ENCODE peak calls at places on chromosomes 11 and 22, in ten cellular contexts. D, P, B, U, J, A, M, G, Q and N are unnamed samples.

GRCh38 chr11:34358666-34359547 is 1.1 kb upstream of the ABTB2 start:
- DNase-seq in D (peak), P (peak), B (peak), U (peak), J (peak), A (peak), M (peak), G (no peak), Q (peak), N (peak)

GRCh38 chr22:19178659-19179471 is at the start of gene SLC25A1:
- DNase-seq in D (peak), P (peak), B (peak), U (peak), J (peak), A (peak), M (peak), G (peak), Q (peak), N (peak)

GRCh38 chr22:49370841-49371301 is 456.8 kb downstream of the BRD1 start:
- DNase-seq in D (peak), P (no peak), B (no peak), U (no peak), J (no peak), A (no peak), M (no peak), G (no peak), Q (no peak), N (peak)

GRCh38 chr11:9613830-9614762 is 40.6 kb downstream of the WEE1 start:
- DNase-seq in D (peak), P (peak), B (peak), U (peak), J (peak), A (peak), M (peak), G (no peak), Q (peak), N (peak)

GRCh38 chr11:114197799-114198500 is 98.2 kb upstream of the NNMT start:
- DNase-seq in D (peak), P (peak), B (no peak), U (no peak), J (no peak), A (peak), M (no peak), G (no peak), Q (no peak), N (no peak)

GRCh38 chr11:105051559-105051958 is 6.4 kb upstream of the CARD16 start:
- DNase-seq in D (no peak), P (no peak), B (peak), U (no peak), J (no peak), A (no peak), M (no peak), G (no peak), Q (no peak), N (no peak)

GRCh38 chr22:45224988-45225731 is 15.5 kb downstream of the KIAA0930 start:
- DNase-seq in D (no peak), P (no peak), B (no peak), U (no peak), J (no peak), A (no peak), M (no peak), G (no peak), Q (no peak), N (no peak)

GRCh38 chr11:95088946-95089619 is 563 bp upstream of the ENDOD1 start:
- DNase-seq in D (peak), P (no peak), B (no peak), U (no peak), J (peak), A (no peak), M (no peak), G (no peak), Q (no peak), N (peak)

GRCh38 chr22:46500201-46500600 is 37.2 kb downstream of the CELSR1 start:
- DNase-seq in D (no peak), P (no peak), B (no peak), U (no peak), J (no peak), A (no peak), M (no peak), G (peak), Q (no peak), N (no peak)

GRCh38 chr11:119091966-119092879 is 7.5 kb downstream of the HMBS start:
- DNase-seq in D (no peak), P (peak), B (no peak), U (no peak), J (no peak), A (no peak), M (no peak), G (no peak), Q (no peak), N (no peak)

GRCh38 chr22:39935622-39936021 is 24.6 kb upstream of the TMA7B start:
- DNase-seq in D (no peak), P (no peak), B (no peak), U (no peak), J (no peak), A (no peak), M (no peak), G (no peak), Q (no peak), N (no peak)

GRCh38 chr22:39932918-39933649 is 27.1 kb upstream of the TMA7B start:
- DNase-seq in D (peak), P (peak), B (peak), U (no peak), J (peak), A (no peak), M (no peak), G (peak), Q (no peak), N (no peak)

GRCh38 chr22:39933741-39934140 is 26.5 kb upstream of the TMA7B start:
- DNase-seq in D (no peak), P (no peak), B (no peak), U (no peak), J (no peak), A (no peak), M (no peak), G (no peak), Q (no peak), N (no peak)

GRCh38 chr22:39936523-39937145 is 23.6 kb upstream of the TMA7B start:
- DNase-seq in D (no peak), P (no peak), B (no peak), U (no peak), J (no peak), A (no peak), M (no peak), G (no peak), Q (no peak), N (no peak)

GRCh38 chr22:39935116-39935515 is 25.1 kb upstream of the TMA7B start:
- DNase-seq in D (no peak), P (no peak), B (no peak), U (no peak), J (no peak), A (no peak), M (no peak), G (no peak), Q (no peak), N (no peak)
- H3K4me3 ChIP-seq in D (no peak), P (no peak), B (no peak), U (no peak), J (no peak), A (no peak), M (no peak), G (no peak), Q (no peak), N (no peak)

DNA sequence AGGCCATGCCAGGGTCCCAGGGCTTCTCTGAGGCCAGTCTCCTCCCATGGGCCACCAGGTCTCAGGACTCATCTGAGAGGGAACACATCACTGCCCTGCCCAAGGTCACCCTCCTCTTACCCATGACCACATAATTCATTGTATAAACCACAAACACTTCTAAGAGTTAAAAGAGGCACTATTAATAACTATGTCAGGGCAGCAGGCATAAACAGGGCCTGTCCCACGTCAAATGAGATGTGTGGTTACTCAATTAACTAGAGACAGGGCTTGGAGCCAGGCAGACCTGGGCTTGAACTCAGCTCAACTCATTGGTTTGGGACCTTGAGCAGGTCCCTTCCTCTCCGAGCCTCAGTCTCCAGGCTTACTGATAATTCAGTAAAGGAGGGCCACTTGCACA is 33.1 kb downstream of the ARAP1 start:
- DNase-seq in D (no peak), P (peak), B (no peak), U (no peak), J (no peak), A (no peak), M (no peak), G (no peak), Q (no peak), N (no peak)
- H3K27ac ChIP-seq in D (peak), P (peak), B (no peak), U (peak), J (no peak), A (peak), M (peak), G (no peak), Q (no peak), N (no peak)

GRCh38 chr11:3952715-3953114 is 97.3 kb downstream of the STIM1 start:
- DNase-seq in D (no peak), P (no peak), B (no peak), U (no peak), J (no peak), A (no peak), M (no peak), G (no peak), Q (no peak), N (no peak)

GRCh38 chr11:3954448-3955298 is 99.2 kb downstream of the STIM1 start:
- DNase-seq in D (no peak), P (no peak), B (no peak), U (no peak), J (no peak), A (no peak), M (no peak), G (no peak), Q (no peak), N (no peak)

GRCh38 chr11:3949132-3949531 is 93.7 kb downstream of the STIM1 start:
- DNase-seq in D (no peak), P (no peak), B (no peak), U (no peak), J (no peak), A (no peak), M (no peak), G (no peak), Q (no peak), N (no peak)

GRCh38 chr11:3953327-3953726 is 97.9 kb downstream of the STIM1 start:
- DNase-seq in D (no peak), P (no peak), B (no peak), U (no peak), J (no peak), A (no peak), M (no peak), G (no peak), Q (no peak), N (no peak)

DNA sequence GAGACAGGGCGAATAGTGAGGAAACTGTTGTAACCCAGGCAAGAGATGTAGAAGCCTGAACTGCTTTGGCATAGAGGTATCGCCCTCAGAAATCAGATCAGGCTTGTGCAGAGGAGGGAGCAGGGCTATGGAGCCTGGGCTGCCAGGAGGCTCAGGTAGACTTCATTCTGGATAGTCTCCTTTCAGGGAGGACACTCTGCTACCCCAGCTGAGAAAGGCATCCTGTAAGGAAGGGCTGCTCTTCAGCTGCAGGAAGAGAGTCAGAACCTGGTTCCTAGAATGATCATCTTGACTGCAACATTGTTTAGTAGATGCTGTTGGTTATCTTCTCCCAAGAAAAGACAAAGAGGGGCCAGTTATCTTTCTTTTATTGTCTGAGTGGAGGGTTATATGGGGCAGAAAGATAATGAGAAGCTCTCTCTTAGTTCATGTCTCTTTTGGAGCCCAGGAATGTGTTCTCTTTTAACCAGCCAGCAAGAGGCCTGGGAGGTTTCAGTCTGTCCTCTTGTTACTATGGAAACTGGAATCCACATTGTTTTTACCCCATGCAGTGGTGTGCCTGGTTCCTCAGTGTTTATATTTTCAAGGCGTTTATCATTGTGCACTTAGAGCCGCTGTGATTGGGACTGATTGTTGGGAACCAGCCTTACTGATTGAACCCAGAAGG is 95.7 kb downstream of the STIM1 start:
- DNase-seq in D (no peak), P (no peak), B (peak), U (no peak), J (peak), A (no peak), M (no peak), G (no peak), Q (no peak), N (no peak)
- TF ChIP-seq EP300 in D (no peak), P (no peak), B (no peak), U (no peak), J (no peak), A (no peak), M (no peak), G (no peak), Q (no peak), N (no peak)

GRCh38 chr11:112398798-112399197 is 138.1 kb upstream of the PLET1 start:
- DNase-seq in D (no peak), P (no peak), B (no peak), U (no peak), J (no peak), A (no peak), M (no peak), G (no peak), Q (no peak), N (no peak)

GRCh38 chr11:112396092-112396491 is 135.4 kb upstream of the PLET1 start:
- DNase-seq in D (no peak), P (no peak), B (no peak), U (no peak), J (no peak), A (no peak), M (no peak), G (no peak), Q (no peak), N (no peak)

GRCh38 chr11:112392860-112393259 is 132.2 kb upstream of the PLET1 start:
- DNase-seq in D (no peak), P (no peak), B (no peak), U (no peak), J (no peak), A (no peak), M (no peak), G (no peak), Q (no peak), N (no peak)

GRCh38 chr11:112391086-112391485 is 130.4 kb upstream of the PLET1 start:
- DNase-seq in D (no peak), P (no peak), B (no peak), U (peak), J (no peak), A (no peak), M (no peak), G (no peak), Q (no peak), N (no peak)

DNA sequence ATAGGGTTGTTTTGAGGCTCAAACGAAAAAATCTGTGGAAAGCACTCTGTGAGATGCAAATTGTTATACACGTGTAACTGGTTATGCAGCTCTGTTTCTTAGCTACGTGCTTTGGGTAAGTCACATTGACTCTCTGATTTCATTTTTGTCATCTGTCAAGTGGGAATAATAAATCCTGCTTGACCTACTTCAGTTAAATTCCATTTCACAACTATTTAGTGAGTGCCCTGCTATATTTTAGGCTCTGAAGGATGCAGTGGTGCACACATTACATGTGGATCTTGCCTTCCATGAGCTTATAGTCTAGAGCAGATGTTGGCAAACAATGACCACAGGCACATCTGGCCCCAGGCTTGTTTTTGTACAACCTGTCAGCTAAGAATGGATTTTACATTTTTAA is 133.6 kb upstream of the PLET1 start:
- DNase-seq in D (no peak), P (no peak), B (no peak), U (peak), J (no peak), A (no peak), M (no peak), G (no peak), Q (no peak), N (no peak)
- H3K4me3 ChIP-seq in D (no peak), P (no peak), B (no peak), U (no peak), J (no peak), A (no peak), M (no peak), G (no peak), Q (no peak), N (no peak)

DNA sequence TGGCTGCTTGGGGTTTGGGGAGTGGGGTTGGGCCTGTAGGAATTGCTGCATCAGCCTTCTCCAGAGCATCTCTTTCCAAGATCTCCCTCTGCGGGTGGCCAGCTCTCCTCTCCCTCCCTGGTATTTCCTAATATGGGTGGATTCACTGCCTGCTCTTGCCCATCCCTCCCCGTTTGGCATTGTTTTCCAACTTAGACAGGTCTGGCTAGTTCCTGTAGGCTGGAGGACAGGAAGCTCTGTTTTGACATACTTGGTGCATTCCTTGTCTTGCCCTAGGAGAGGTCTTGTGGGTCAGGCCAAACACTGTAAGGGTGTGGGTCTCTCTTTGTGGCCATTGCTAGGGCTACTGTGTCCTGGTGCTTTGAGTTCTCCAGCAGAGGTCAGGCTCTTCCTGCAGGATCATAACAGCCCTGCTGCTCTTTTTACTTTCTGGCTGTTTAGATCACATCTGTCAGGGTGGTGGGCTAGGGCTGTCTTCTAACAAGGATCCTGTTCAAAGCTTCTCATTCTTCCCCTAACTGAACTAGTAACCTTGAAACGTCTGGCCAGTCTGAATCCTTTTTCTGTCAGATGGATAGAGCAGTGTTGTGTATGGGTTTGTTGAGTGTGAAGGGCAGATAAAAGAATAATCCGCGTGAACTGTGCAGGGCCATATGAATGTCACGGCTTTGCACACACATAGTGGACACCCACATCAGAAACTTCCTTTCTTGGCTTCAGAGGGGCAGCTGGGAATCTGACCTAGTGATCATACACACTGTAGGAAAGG is 18.3 kb upstream of the MICALL1 start:
- DNase-seq in D (no peak), P (no peak), B (no peak), U (no peak), J (peak), A (peak), M (no peak), G (no peak), Q (no peak), N (no peak)
- H3K27ac ChIP-seq in D (peak), P (peak), B (no peak), U (peak), J (no peak), A (peak), M (peak), G (peak), Q (peak), N (peak)

GRCh38 chr11:122755409-122755808 is 82.9 kb upstream of the CRTAM start:
- DNase-seq in D (no peak), P (no peak), B (no peak), U (no peak), J (no peak), A (no peak), M (no peak), G (no peak), Q (peak), N (no peak)

GRCh38 chr11:122754028-122754427 is 84.3 kb upstream of the CRTAM start:
- DNase-seq in D (no peak), P (no peak), B (no peak), U (no peak), J (no peak), A (no peak), M (no peak), G (no peak), Q (no peak), N (no peak)

GRCh38 chr11:122756417-122756816 is 81.9 kb upstream of the CRTAM start:
- DNase-seq in D (peak), P (peak), B (no peak), U (no peak), J (no peak), A (no peak), M (peak), G (no peak), Q (no peak), N (no peak)

GRCh38 chr11:122755941-122756340 is 82.4 kb upstream of the CRTAM start:
- DNase-seq in D (no peak), P (no peak), B (no peak), U (no peak), J (no peak), A (no peak), M (no peak), G (no peak), Q (no peak), N (no peak)

DNA sequence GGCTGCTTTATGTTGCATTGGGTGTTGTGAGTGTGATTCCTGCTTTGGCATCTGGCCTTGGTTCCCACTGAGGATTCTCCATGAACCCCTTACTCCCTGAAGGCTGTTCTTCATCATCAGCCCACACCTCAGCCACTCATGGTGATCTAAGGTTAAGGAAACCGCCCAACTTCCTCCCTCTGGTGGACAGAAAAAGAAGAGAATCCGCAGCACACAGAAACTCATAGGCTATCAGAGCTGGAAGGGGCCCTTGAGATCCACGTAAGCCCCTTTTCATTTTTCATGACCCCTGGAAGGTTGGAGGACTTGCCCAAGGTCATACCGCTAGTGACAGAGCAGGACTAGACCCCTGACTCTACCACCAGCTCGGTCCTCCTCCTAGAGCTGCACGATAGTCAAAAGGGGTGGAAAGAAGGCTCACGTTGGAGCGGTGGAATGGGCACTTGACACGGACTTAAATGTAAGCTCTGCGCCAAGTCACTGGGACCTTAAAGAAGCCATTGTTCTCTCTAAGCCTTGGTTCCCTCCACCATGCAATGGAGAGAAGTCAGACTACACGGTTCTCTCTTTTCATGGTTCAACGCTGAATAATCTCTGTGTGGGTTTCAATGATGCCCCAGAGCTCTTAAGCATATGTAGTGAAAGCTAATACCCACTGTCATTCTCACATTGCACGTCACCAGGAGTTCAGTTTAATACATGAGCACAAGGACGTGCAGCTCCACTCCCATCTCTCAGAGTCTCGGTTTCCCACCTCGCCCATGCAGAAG is 83.6 kb upstream of the CRTAM start:
- DNase-seq in D (no peak), P (no peak), B (peak), U (no peak), J (no peak), A (no peak), M (no peak), G (peak), Q (no peak), N (no peak)
- TF ChIP-seq EP300 in D (no peak), P (no peak), B (no peak), U (no peak), J (no peak), A (no peak), M (no peak), G (no peak), Q (no peak), N (no peak)

GRCh38 chr11:120326228-120326627 is 1.1 kb downstream of the TLCD5 start:
- DNase-seq in D (no peak), P (no peak), B (peak), U (no peak), J (peak), A (no peak), M (no peak), G (no peak), Q (no peak), N (no peak)
- H3K4me3 ChIP-seq in D (no peak), P (no peak), B (peak), U (peak), J (peak), A (peak), M (peak), G (peak), Q (peak), N (peak)